ENCODE peak calls at places on chromosome 21, in eight cellular contexts. V is upper lobe of left lung, X is adrenal gland, Q is uterus, E is IMR-90, A is ovary, B is heart left ventricle, L is A549. Z is an unnamed sample.
A peak's percentile ranks its signal among the peaks of the same experiment; 100 is the strongest.

GRCh38 chr21:40602105-40602504 is 244.9 kb downstream of the DSCAM start:
- DNase-seq in A (no peak), Q (no peak), B (peak; percentile 17), X (peak; percentile 19), L (no peak), E (no peak), V (no peak), Z (no peak)

GRCh38 chr21:14942801-14943490 is 121.9 kb downstream of the NRIP1 start:
- DNase-seq in Q (no peak), V (no peak), A (no peak), L (no peak), B (no peak), E (peak; percentile 69), X (no peak), Z (no peak)

GRCh38 chr21:32484706-32485380 is 72.3 kb downstream of the EVA1C start:
- DNase-seq in V (no peak), L (no peak), A (no peak), E (no peak), B (no peak), X (no peak), Q (no peak), Z (no peak)

GRCh38 chr21:30408782-30409494 is 13.1 kb downstream of the KRTAP13-1 start:
- DNase-seq in Q (no peak), E (no peak), X (no peak), B (peak; percentile 27), L (peak; percentile 0), V (peak; percentile 31), A (no peak), Z (peak; percentile 35)

GRCh38 chr21:15273244-15273643 is 208.4 kb upstream of the NRIP1 start:
- DNase-seq in B (no peak), L (no peak), X (no peak), V (no peak), E (no peak), Q (no peak), A (no peak), Z (no peak)

GRCh38 chr21:30434033-30434631 is 4.1 kb downstream of the KRTAP13-4 start:
- DNase-seq in A (no peak), L (no peak), E (no peak), Q (no peak), B (peak; percentile 7), X (peak; percentile 23), V (no peak), Z (peak; percentile 32)

GRCh38 chr21:31457675-31458074 is 113.6 kb upstream of the TIAM1 start:
- DNase-seq in E (no peak), B (no peak), Q (no peak), A (no peak), X (no peak), L (no peak), V (no peak), Z (no peak)

GRCh38 chr21:45542242-45542666 is at the start of gene SLC19A1:
- DNase-seq in L (peak; percentile 77), A (peak; percentile 54), E (peak; percentile 48), X (peak; percentile 58), V (peak; percentile 97), Q (peak; percentile 70), B (peak; percentile 65), Z (peak; percentile 80)

GRCh38 chr21:25895565-25896205 is 160.9 kb downstream of the GABPA start:
- DNase-seq in A (no peak), X (no peak), B (no peak), V (no peak), Q (no peak), L (no peak), E (peak; percentile 45), Z (peak; percentile 15)

GRCh38 chr21:24290151-24290833 is 1317.0 kb downstream of the MRPL39 start:
- DNase-seq in V (no peak), A (no peak), L (no peak), X (no peak), B (no peak), E (no peak), Q (no peak), Z (no peak)

GRCh38 chr21:32475162-32475812 is 62.8 kb downstream of the EVA1C start:
- DNase-seq in E (peak; percentile 66), X (no peak), L (no peak), Q (no peak), V (no peak), A (no peak), B (no peak), Z (no peak)

GRCh38 chr21:25639167-25639921 is at the start of gene JAM2:
- DNase-seq in B (peak; percentile 63), L (no peak), E (peak; percentile 29), A (peak; percentile 55), V (peak; percentile 86), X (peak; percentile 46), Q (peak; percentile 66), Z (no peak)

GRCh38 chr21:46017695-46018094 is 36.1 kb downstream of the COL6A1 start:
- DNase-seq in L (no peak), X (no peak), B (no peak), V (no peak), Q (no peak), A (no peak), E (no peak), Z (no peak)

GRCh38 chr21:46078322-46078981 is 19.5 kb upstream of the COL6A2 start:
- DNase-seq in Q (peak; percentile 51), E (no peak), X (peak; percentile 6), L (no peak), A (no peak), V (peak; percentile 61), B (peak; percentile 8), Z (no peak)

DNA sequence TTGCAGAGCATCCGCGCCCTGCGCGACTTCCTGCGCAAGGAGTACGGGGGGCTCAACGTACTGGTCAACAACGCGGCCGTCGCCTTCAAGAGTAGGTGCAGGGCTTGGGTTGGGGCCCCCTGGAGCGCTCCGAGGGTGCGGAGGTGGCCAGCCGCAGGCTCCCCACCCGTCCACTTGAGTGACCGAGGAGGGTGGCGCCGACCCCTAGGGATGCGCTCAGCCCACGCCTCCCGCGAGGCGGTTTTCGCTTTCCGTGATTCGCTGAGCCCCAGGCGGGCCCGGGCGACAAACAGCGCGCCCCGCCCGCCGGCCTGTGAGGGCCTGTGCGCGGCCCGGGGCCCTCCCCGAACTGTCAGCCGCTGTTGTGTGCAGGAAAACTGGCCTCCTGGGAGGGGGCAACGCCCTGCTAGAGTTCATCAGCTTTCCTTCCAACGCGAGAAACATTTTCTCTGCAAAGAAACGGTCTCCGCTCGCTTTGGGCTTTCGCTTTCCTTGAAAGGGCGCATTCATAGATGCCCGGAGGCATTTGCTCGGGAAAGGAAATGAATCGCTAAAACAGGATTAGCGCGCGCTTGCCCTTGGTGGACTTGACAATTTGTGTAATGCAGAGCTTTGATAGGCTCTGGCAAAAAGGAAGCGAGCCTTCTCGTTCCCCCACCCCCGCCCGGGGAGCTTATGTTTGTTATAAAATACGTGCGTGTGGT is 664 bp downstream of the CBR3 start:
- DNase-seq in L (peak; percentile 34), Q (peak; percentile 72), E (peak; percentile 83), X (peak; percentile 67), V (peak; percentile 91), B (peak; percentile 82), A (peak; percentile 60), Z (peak; percentile 32)
- TF ChIP-seq POLR2A in L (no peak), Q (no peak), E (no peak), X (no peak), V (peak; percentile 54), B (no peak), A (peak; percentile 36), Z (no peak)

GRCh38 chr21:17779486-17779885 is 39.7 kb downstream of the C21orf91 start:
- DNase-seq in L (no peak), E (no peak), X (no peak), B (no peak), V (no peak), Q (no peak), A (no peak), Z (no peak)

GRCh38 chr21:17783003-17783402 is 36.2 kb downstream of the C21orf91 start:
- DNase-seq in E (no peak), L (no peak), B (no peak), Q (no peak), V (no peak), X (no peak), A (no peak), Z (no peak)

GRCh38 chr21:17782051-17782450 is 37.1 kb downstream of the C21orf91 start:
- DNase-seq in L (no peak), B (no peak), Q (no peak), X (no peak), E (no peak), V (no peak), A (no peak), Z (no peak)

GRCh38 chr21:17780539-17780938 is 38.6 kb downstream of the C21orf91 start:
- DNase-seq in A (no peak), B (no peak), V (no peak), E (no peak), L (no peak), Q (no peak), X (no peak), Z (no peak)

GRCh38 chr21:17781524-17781923 is 37.6 kb downstream of the C21orf91 start:
- DNase-seq in B (no peak), E (no peak), X (no peak), L (no peak), V (no peak), Q (no peak), A (no peak), Z (no peak)
- TF ChIP-seq POLR2A in B (no peak), E (no peak), X (no peak), L (no peak), V (no peak), Q (no peak), A (no peak), Z (no peak)

DNA sequence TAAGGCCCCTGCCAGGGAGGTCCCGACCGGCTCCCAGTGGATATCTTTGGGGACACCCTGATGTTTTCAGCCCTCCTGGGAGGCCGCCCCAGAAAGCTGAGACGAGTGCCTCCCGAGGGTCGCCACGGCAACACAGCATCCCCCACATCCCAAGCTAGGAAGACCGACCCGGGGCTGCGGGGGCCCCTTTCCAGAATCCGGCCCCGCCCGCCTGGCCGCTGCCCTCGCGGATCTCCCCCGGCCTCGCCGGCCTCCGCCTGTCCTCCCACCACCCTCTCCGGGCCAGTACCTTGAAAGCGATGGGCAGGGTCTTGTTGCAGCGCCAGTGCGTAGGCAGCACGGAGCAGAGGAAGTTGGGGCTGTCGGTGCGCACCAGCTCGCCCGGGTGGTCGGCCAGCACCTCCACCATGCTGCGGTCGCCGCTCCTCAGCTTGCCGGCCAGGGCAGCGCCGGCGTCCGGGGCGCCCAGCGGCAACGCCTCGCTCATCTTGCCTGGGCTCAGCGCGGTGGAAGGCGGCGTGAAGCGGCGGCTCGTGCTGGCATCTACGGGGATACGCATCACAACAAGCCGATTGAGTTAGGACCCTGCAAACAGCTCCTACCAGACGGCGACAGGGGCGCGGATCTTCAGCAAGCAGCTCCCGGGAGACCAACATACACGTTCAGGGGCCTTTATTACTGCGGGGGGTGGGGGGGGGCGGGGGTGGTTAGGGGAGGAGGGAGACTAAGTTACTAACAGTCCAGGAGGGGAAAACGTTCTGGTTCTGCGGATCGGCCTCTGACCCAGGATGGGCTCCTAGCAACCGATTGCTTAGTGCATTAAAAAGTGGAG is 162.3 kb downstream of the RUNX1 start:
- DNase-seq in B (peak; percentile 21), E (no peak), A (peak; percentile 36), X (peak; percentile 52), Q (no peak), V (peak; percentile 89), L (no peak), Z (peak; percentile 53)
- TF ChIP-seq POLR2A in B (no peak), E (peak; percentile 70), A (no peak), X (no peak), Q (no peak), V (peak; percentile 48), L (no peak), Z (no peak)

DNA sequence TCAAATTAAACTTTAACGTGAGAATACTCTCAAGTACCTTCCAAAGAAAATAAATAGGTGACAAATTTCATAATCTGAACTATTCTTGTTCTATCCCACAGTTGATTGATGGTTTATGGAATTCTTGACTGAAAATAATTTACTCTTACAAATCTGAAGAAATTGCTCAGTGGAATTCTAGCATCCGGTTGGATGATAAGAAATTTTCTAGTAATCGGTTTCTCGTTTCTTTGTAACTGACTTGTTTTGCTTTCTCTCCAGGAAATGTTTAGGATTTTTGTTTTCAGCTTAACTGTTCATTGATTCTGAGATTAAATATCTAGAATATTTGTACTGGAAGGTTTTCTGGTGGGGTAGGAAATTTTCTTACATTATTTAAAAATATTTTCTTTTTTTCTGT is 558.9 kb upstream of the ADAMTS5 start:
- DNase-seq in L (no peak), Q (no peak), V (no peak), A (no peak), X (no peak), E (no peak), B (no peak), Z (no peak)
- TF ChIP-seq POLR2A in L (no peak), Q (no peak), V (no peak), A (no peak), X (no peak), E (no peak), B (no peak), Z (no peak)